ENCODE peak calls at places on chromosomes 7 and 10, in ten cellular contexts. V is MM.1S; O is body of pancreas; E is HL-60; P is uterus; X is psoas muscle; G is type B pancreatic cell; R is fibroblast of pulmonary artery; N is CD4-positive, alpha-beta T cell; K is sigmoid colon. Q is an unnamed sample.

GRCh38 chr7:34155225-34155908 is 250.0 kb downstream of the BMPER start:
- DNase-seq in X (peak; percentile 71), G (no peak), R (peak; percentile 97), O (no peak), K (peak; percentile 69), P (peak; percentile 39), V (no peak), E (no peak), N (no peak), Q (peak; percentile 95)

GRCh38 chr10:91694170-91694794 is 61.4 kb upstream of the PPP1R3C start:
- DNase-seq in K (no peak), P (no peak), O (peak; percentile 38), X (no peak), V (peak; percentile 40), N (no peak), R (peak; percentile 64), G (no peak), E (peak; percentile 17), Q (peak; percentile 83)

GRCh38 chr7:707296-708000 is 19.1 kb upstream of the DNAAF5 start:
- DNase-seq in P (no peak), N (no peak), K (peak; percentile 55), X (no peak), R (no peak), O (no peak), G (no peak), E (no peak), V (no peak), Q (no peak)

GRCh38 chr7:41930538-41931262 is 227.8 kb upstream of the INHBA start:
- DNase-seq in X (no peak), P (no peak), E (no peak), R (peak; percentile 73), O (no peak), K (no peak), V (no peak), N (no peak), G (no peak), Q (no peak)

GRCh38 chr7:74498996-74499834 is 45.5 kb downstream of the GTF2IRD1 start:
- DNase-seq in E (no peak), O (no peak), P (no peak), X (no peak), R (no peak), N (no peak), G (no peak), K (no peak), V (no peak), Q (peak; percentile 57)

GRCh38 chr10:54469587-54470323 is 331.3 kb downstream of the PCDH15 start:
- DNase-seq in G (no peak), R (no peak), N (no peak), V (peak; percentile 84), O (no peak), X (no peak), P (no peak), K (no peak), E (no peak), Q (no peak)

GRCh38 chr7:17368856-17369520 is 70.5 kb downstream of the AHR start:
- DNase-seq in X (no peak), R (no peak), V (no peak), P (no peak), K (no peak), O (no peak), G (no peak), E (peak; percentile 8), N (no peak), Q (peak; percentile 79)

GRCh38 chr7:41247128-41247865 is 455.6 kb downstream of the INHBA start:
- DNase-seq in O (no peak), G (no peak), R (no peak), N (no peak), X (no peak), K (no peak), V (no peak), E (no peak), P (no peak), Q (no peak)

GRCh38 chr10:77526861-77527617 is 110.6 kb downstream of the KCNMA1 start:
- DNase-seq in P (no peak), K (no peak), X (peak; percentile 71), V (no peak), G (no peak), E (no peak), R (no peak), N (no peak), O (no peak), Q (no peak)

GRCh38 chr7:150385240-150385830 is 6.2 kb downstream of the ZNF775 start:
- DNase-seq in K (peak; percentile 56), N (no peak), G (no peak), P (no peak), R (no peak), E (no peak), O (no peak), X (no peak), V (peak; percentile 30), Q (no peak)

GRCh38 chr10:88582806-88583583 is at the start of gene RNLS:
- DNase-seq in G (peak; percentile 76), R (peak; percentile 57), K (peak; percentile 87), X (peak; percentile 89), V (peak; percentile 79), O (peak; percentile 77), P (peak; percentile 78), N (peak; percentile 52), E (peak; percentile 63), Q (no peak)

DNA sequence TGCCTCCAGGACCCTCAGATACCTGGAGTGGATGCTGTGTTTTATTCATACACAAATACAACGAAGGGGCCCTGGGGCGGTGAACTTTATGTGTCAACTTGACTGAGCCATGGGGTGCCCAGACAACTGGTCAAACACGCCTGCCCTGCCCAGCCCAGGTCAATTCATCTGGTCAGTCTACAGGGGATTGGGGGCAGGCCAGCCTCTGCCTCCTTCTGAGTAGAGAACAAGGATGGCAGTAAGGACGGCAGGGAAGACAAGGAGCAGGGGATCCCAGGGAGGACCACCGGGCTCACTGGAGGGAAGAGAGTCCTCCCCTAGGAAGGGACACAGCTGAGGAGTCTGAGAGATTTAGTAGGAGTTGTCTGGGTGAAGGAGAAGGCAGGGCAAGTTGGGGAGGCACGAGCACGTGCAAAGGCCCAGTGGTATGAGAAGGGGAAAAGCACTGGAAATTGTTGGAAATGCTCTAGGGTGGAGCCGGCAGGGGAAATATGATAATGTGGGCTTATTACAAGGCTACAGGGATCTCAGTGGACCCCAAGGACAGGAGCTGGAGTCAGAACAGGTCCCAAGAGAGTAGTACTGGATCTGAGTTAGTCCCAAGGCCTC is 63.4 kb downstream of the MYL10 start:
- DNase-seq in R (no peak), V (no peak), G (no peak), X (no peak), O (no peak), E (no peak), N (no peak), K (peak; percentile 36), P (no peak), Q (no peak)
- TF ChIP-seq CTCF in R (no peak), V (no peak), G (no peak), X (no peak), O (no peak), E (no peak), N (no peak), K (no peak), P (no peak), Q (no peak)

GRCh38 chr10:60960913-60961312 is 16.9 kb upstream of the RHOBTB1 start:
- DNase-seq in P (no peak), V (no peak), O (no peak), R (no peak), E (no peak), X (no peak), N (no peak), G (no peak), K (no peak), Q (no peak)

GRCh38 chr10:60958892-60959601 is 15.1 kb upstream of the RHOBTB1 start:
- DNase-seq in K (no peak), P (no peak), R (peak; percentile 56), X (no peak), V (no peak), E (no peak), O (no peak), N (no peak), G (no peak), Q (no peak)

GRCh38 chr10:60962946-60963345 is 19.0 kb upstream of the RHOBTB1 start:
- DNase-seq in P (no peak), G (no peak), K (no peak), X (no peak), N (no peak), E (no peak), V (no peak), O (no peak), R (peak; percentile 50), Q (no peak)

GRCh38 chr10:60957667-60958221 is 13.8 kb upstream of the RHOBTB1 start:
- DNase-seq in E (no peak), N (no peak), P (no peak), O (no peak), X (no peak), R (no peak), G (no peak), V (no peak), K (no peak), Q (no peak)

GRCh38 chr10:60960031-60960430 is 16.0 kb upstream of the RHOBTB1 start:
- DNase-seq in G (no peak), X (no peak), N (no peak), E (no peak), K (no peak), O (no peak), P (no peak), R (no peak), V (no peak), Q (no peak)
- TF ChIP-seq CTCF in G (no peak), X (no peak), N (no peak), E (no peak), K (no peak), O (no peak), P (no peak), R (no peak), V (no peak), Q (no peak)

DNA sequence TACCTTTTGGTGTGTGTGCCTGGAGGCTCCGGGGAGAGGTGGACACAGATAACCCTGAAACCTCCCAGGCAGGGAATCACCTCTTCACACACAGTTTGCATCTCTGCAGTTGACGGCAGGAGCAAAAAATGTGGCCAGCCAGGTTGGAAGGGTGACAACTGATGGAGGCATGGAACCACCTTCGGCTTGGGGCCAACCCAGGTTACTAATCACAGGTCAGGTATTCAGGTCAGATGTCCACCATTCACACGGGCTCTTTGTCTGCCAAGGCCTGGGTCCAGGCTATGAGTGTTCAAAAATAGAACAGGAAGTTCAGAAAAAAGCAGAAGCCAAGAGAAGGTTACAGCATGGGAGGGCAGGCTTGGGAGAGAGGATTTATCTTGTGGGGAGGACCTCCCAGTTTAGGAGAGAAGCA is 137.2 kb upstream of the EFCAB10 start:
- DNase-seq in V (no peak), K (no peak), E (peak; percentile 58), G (no peak), X (no peak), R (no peak), N (no peak), P (no peak), O (peak; percentile 79), Q (peak; percentile 4)
- TF ChIP-seq CTCF in V (no peak), K (no peak), E (no peak), G (no peak), X (no peak), R (no peak), N (no peak), P (no peak), O (no peak), Q (no peak)

DNA sequence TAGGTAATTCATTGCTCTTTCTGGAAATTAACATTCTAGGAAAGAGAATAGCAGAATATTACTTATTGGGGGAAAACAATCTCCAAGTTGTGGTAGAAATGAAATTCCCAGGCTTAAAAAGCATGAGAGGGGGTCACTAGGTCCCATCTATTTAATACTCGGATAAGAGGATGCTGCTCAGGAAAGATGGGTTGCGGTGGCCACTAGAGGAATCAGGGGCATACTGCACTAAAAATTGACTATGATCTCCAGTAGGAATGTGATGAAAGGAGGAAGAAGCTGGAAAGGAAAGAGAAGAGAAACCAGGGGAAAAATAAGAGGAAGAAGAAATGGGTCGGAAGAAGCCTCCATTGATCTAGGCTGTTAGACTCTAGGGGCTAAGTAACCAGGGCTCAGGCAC is 192.8 kb downstream of the GPAM start:
- DNase-seq in O (no peak), E (no peak), N (no peak), X (no peak), V (no peak), P (no peak), G (no peak), K (no peak), R (no peak), Q (peak; percentile 18)
- TF ChIP-seq CTCF in O (no peak), E (no peak), N (no peak), X (no peak), V (no peak), P (no peak), G (peak; percentile 56), K (no peak), R (no peak), Q (no peak)